ENCODE peak calls at places on chromosomes 12 and 14, in ten cellular contexts. C, B, A, H, R, I, Q, P, Y and D are unnamed samples.
A peak's percentile ranks its signal among the peaks of the same experiment; 100 is the strongest.

GRCh38 chr14:104246401-104247335 is 108.3 kb downstream of the KIF26A start:
- DNase-seq in I (peak; percentile 23), C (no peak), H (peak; percentile 61), Q (no peak), Y (peak; percentile 56), R (no peak), B (peak; percentile 7), A (no peak), P (no peak), D (peak; percentile 28)

GRCh38 chr14:101559624-101560533 is 1.4 kb upstream of the DIO3 start:
- DNase-seq in Y (no peak), Q (no peak), C (no peak), B (peak; percentile 45), A (no peak), I (no peak), H (peak; percentile 56), R (peak; percentile 55), P (no peak), D (peak; percentile 40)

GRCh38 chr14:24851406-24851805 is 198.5 kb downstream of the STXBP6 start:
- DNase-seq in B (no peak), Y (no peak), H (no peak), C (no peak), A (no peak), Q (no peak), I (no peak), P (no peak), R (no peak), D (no peak)

GRCh38 chr14:102590667-102591099 is 1.8 kb upstream of the RCOR1 start:
- DNase-seq in Y (no peak), I (peak; percentile 45), P (no peak), B (peak; percentile 71), R (peak; percentile 63), C (no peak), Q (no peak), H (peak; percentile 59), A (no peak), D (peak; percentile 55)

GRCh38 chr14:24430143-24430681 is 458 bp downstream of the KHNYN start:
- DNase-seq in P (no peak), Q (no peak), H (peak; percentile 86), B (peak; percentile 87), R (peak; percentile 64), I (peak; percentile 72), Y (peak; percentile 91), C (no peak), A (peak; percentile 58), D (peak; percentile 85)

GRCh38 chr12:90961154-90961553 is 6.2 kb upstream of the CCER1 start:
- DNase-seq in P (no peak), R (no peak), H (no peak), Q (no peak), B (no peak), A (no peak), Y (no peak), C (no peak), I (no peak), D (no peak)

GRCh38 chr12:80045594-80045993 is 53.7 kb upstream of the OTOGL start:
- DNase-seq in Q (no peak), P (no peak), C (no peak), B (no peak), H (no peak), A (no peak), R (no peak), I (no peak), Y (no peak), D (no peak)

GRCh38 chr12:132474237-132474741 is 15.7 kb upstream of the FBRSL1 start:
- DNase-seq in B (no peak), C (no peak), A (peak; percentile 29), Q (no peak), R (no peak), Y (no peak), H (peak; percentile 79), P (peak; percentile 28), I (no peak), D (no peak)

GRCh38 chr14:91252901-91253794 is 8.6 kb upstream of the GPR68 start:
- DNase-seq in Q (peak; percentile 35), A (peak; percentile 48), Y (peak; percentile 80), R (peak; percentile 45), H (peak; percentile 63), P (no peak), C (no peak), I (peak; percentile 54), B (peak; percentile 51), D (peak; percentile 63)

GRCh38 chr12:4719821-4720636 is at the start of gene GALNT8:
- DNase-seq in Y (no peak), I (no peak), H (peak; percentile 78), B (no peak), P (no peak), R (no peak), A (no peak), Q (no peak), C (no peak), D (no peak)

GRCh38 chr12:123024819-123025391 is 44.4 kb downstream of the ARL6IP4 start:
- DNase-seq in P (no peak), A (no peak), I (no peak), H (peak; percentile 28), C (no peak), B (no peak), Q (no peak), Y (peak; percentile 15), R (no peak), D (no peak)